ENCODE peak calls at places on chromosomes 3 and 15, in ten cellular contexts. One of them, this sample, is unnamed.

GRCh38 chr3:177724020-177724638 is 526.8 kb upstream of the TBL1XR1 start:
- DNase-seq in body of pancreas: no peak
- DNase-seq in activated T-cell treated with anti-CD3 and anti-CD28 coated beads for 24 hours: no peak
- DNase-seq in HT-29: no peak
- DNase-seq in naive thymus-derived CD8-positive, alpha-beta T cell: no peak
- DNase-seq in astrocyte of the spinal cord: no peak
- DNase-seq in breast epithelium: no peak
- DNase-seq in stimulated activated CD4-positive, alpha-beta T cell treated with anti-CD3 and anti-CD28 coated beads, Interleukin-12 subunit alpha, Interleukin-12 subunit beta, amount 100 ng/mL, for 24 hours: no peak
- DNase-seq in NCI-H226: no peak
- DNase-seq in neural progenitor cell: no peak
- DNase-seq in this sample: no peak

GRCh38 chr3:184751204-184751809 is 39.4 kb upstream of the MAGEF1 start:
- DNase-seq in body of pancreas: peak
- DNase-seq in activated T-cell treated with anti-CD3 and anti-CD28 coated beads for 24 hours: no peak
- DNase-seq in HT-29: no peak
- DNase-seq in naive thymus-derived CD8-positive, alpha-beta T cell: no peak
- DNase-seq in astrocyte of the spinal cord: no peak
- DNase-seq in breast epithelium: no peak
- DNase-seq in stimulated activated CD4-positive, alpha-beta T cell treated with anti-CD3 and anti-CD28 coated beads, Interleukin-12 subunit alpha, Interleukin-12 subunit beta, amount 100 ng/mL, for 24 hours: no peak
- DNase-seq in NCI-H226: no peak
- DNase-seq in neural progenitor cell: no peak
- DNase-seq in this sample: no peak

GRCh38 chr15:34239151-34239761 is 14.4 kb downstream of the EMC4 start:
- DNase-seq in body of pancreas: no peak
- DNase-seq in activated T-cell treated with anti-CD3 and anti-CD28 coated beads for 24 hours: peak
- DNase-seq in HT-29: no peak
- DNase-seq in naive thymus-derived CD8-positive, alpha-beta T cell: no peak
- DNase-seq in astrocyte of the spinal cord: peak
- DNase-seq in breast epithelium: no peak
- DNase-seq in stimulated activated CD4-positive, alpha-beta T cell treated with anti-CD3 and anti-CD28 coated beads, Interleukin-12 subunit alpha, Interleukin-12 subunit beta, amount 100 ng/mL, for 24 hours: no peak
- DNase-seq in NCI-H226: peak
- DNase-seq in neural progenitor cell: no peak
- DNase-seq in this sample: no peak

GRCh38 chr3:152037953-152038352 is 164.5 kb downstream of the SUCNR1 start:
- DNase-seq in body of pancreas: no peak
- DNase-seq in activated T-cell treated with anti-CD3 and anti-CD28 coated beads for 24 hours: no peak
- DNase-seq in HT-29: no peak
- DNase-seq in naive thymus-derived CD8-positive, alpha-beta T cell: no peak
- DNase-seq in astrocyte of the spinal cord: no peak
- DNase-seq in breast epithelium: no peak
- DNase-seq in stimulated activated CD4-positive, alpha-beta T cell treated with anti-CD3 and anti-CD28 coated beads, Interleukin-12 subunit alpha, Interleukin-12 subunit beta, amount 100 ng/mL, for 24 hours: no peak
- DNase-seq in NCI-H226: no peak
- DNase-seq in neural progenitor cell: no peak
- DNase-seq in this sample: no peak

GRCh38 chr15:25134546-25134945 is 179.8 kb downstream of the SNRPN start:
- DNase-seq in body of pancreas: no peak
- DNase-seq in activated T-cell treated with anti-CD3 and anti-CD28 coated beads for 24 hours: no peak
- DNase-seq in HT-29: no peak
- DNase-seq in naive thymus-derived CD8-positive, alpha-beta T cell: no peak
- DNase-seq in astrocyte of the spinal cord: peak
- DNase-seq in breast epithelium: no peak
- DNase-seq in stimulated activated CD4-positive, alpha-beta T cell treated with anti-CD3 and anti-CD28 coated beads, Interleukin-12 subunit alpha, Interleukin-12 subunit beta, amount 100 ng/mL, for 24 hours: no peak
- DNase-seq in NCI-H226: no peak
- DNase-seq in neural progenitor cell: peak
- DNase-seq in this sample: peak

GRCh38 chr3:72997421-72997961 is 880 bp downstream of the PPP4R2 start:
- DNase-seq in body of pancreas: peak
- DNase-seq in activated T-cell treated with anti-CD3 and anti-CD28 coated beads for 24 hours: peak
- DNase-seq in HT-29: peak
- DNase-seq in naive thymus-derived CD8-positive, alpha-beta T cell: peak
- DNase-seq in astrocyte of the spinal cord: peak
- DNase-seq in breast epithelium: no peak
- DNase-seq in stimulated activated CD4-positive, alpha-beta T cell treated with anti-CD3 and anti-CD28 coated beads, Interleukin-12 subunit alpha, Interleukin-12 subunit beta, amount 100 ng/mL, for 24 hours: peak
- DNase-seq in NCI-H226: peak
- DNase-seq in neural progenitor cell: peak
- DNase-seq in this sample: peak

GRCh38 chr3:197007296-197007940 is 22.2 kb downstream of the MELTF start:
- DNase-seq in body of pancreas: no peak
- DNase-seq in activated T-cell treated with anti-CD3 and anti-CD28 coated beads for 24 hours: no peak
- DNase-seq in HT-29: peak
- DNase-seq in naive thymus-derived CD8-positive, alpha-beta T cell: no peak
- DNase-seq in astrocyte of the spinal cord: no peak
- DNase-seq in breast epithelium: no peak
- DNase-seq in stimulated activated CD4-positive, alpha-beta T cell treated with anti-CD3 and anti-CD28 coated beads, Interleukin-12 subunit alpha, Interleukin-12 subunit beta, amount 100 ng/mL, for 24 hours: no peak
- DNase-seq in NCI-H226: no peak
- DNase-seq in neural progenitor cell: no peak
- DNase-seq in this sample: peak

GRCh38 chr15:99467338-99467720 is 98.5 kb upstream of the MEF2A start:
- DNase-seq in body of pancreas: no peak
- DNase-seq in activated T-cell treated with anti-CD3 and anti-CD28 coated beads for 24 hours: no peak
- DNase-seq in HT-29: no peak
- DNase-seq in naive thymus-derived CD8-positive, alpha-beta T cell: no peak
- DNase-seq in astrocyte of the spinal cord: no peak
- DNase-seq in breast epithelium: no peak
- DNase-seq in stimulated activated CD4-positive, alpha-beta T cell treated with anti-CD3 and anti-CD28 coated beads, Interleukin-12 subunit alpha, Interleukin-12 subunit beta, amount 100 ng/mL, for 24 hours: no peak
- DNase-seq in NCI-H226: no peak
- DNase-seq in neural progenitor cell: no peak
- DNase-seq in this sample: no peak

GRCh38 chr3:139694542-139694941 is 16.8 kb upstream of the NMNAT3 start:
- DNase-seq in body of pancreas: no peak
- DNase-seq in activated T-cell treated with anti-CD3 and anti-CD28 coated beads for 24 hours: no peak
- DNase-seq in HT-29: no peak
- DNase-seq in naive thymus-derived CD8-positive, alpha-beta T cell: no peak
- DNase-seq in astrocyte of the spinal cord: no peak
- DNase-seq in breast epithelium: no peak
- DNase-seq in stimulated activated CD4-positive, alpha-beta T cell treated with anti-CD3 and anti-CD28 coated beads, Interleukin-12 subunit alpha, Interleukin-12 subunit beta, amount 100 ng/mL, for 24 hours: no peak
- DNase-seq in NCI-H226: no peak
- DNase-seq in neural progenitor cell: no peak
- DNase-seq in this sample: no peak

GRCh38 chr15:64216722-64217428 is 54.1 kb upstream of the PPIB start:
- DNase-seq in body of pancreas: peak
- DNase-seq in activated T-cell treated with anti-CD3 and anti-CD28 coated beads for 24 hours: no peak
- DNase-seq in HT-29: no peak
- DNase-seq in naive thymus-derived CD8-positive, alpha-beta T cell: no peak
- DNase-seq in astrocyte of the spinal cord: no peak
- DNase-seq in breast epithelium: no peak
- DNase-seq in stimulated activated CD4-positive, alpha-beta T cell treated with anti-CD3 and anti-CD28 coated beads, Interleukin-12 subunit alpha, Interleukin-12 subunit beta, amount 100 ng/mL, for 24 hours: no peak
- DNase-seq in NCI-H226: no peak
- DNase-seq in neural progenitor cell: no peak
- DNase-seq in this sample: peak

GRCh38 chr3:187775549-187775948 is 30.3 kb upstream of the BCL6 start:
- DNase-seq in body of pancreas: no peak
- DNase-seq in activated T-cell treated with anti-CD3 and anti-CD28 coated beads for 24 hours: no peak
- DNase-seq in HT-29: no peak
- DNase-seq in naive thymus-derived CD8-positive, alpha-beta T cell: no peak
- DNase-seq in astrocyte of the spinal cord: no peak
- DNase-seq in breast epithelium: no peak
- DNase-seq in stimulated activated CD4-positive, alpha-beta T cell treated with anti-CD3 and anti-CD28 coated beads, Interleukin-12 subunit alpha, Interleukin-12 subunit beta, amount 100 ng/mL, for 24 hours: no peak
- DNase-seq in NCI-H226: no peak
- DNase-seq in neural progenitor cell: no peak
- DNase-seq in this sample: no peak

GRCh38 chr15:88635343-88635742 is 3.5 kb upstream of the ISG20 start:
- DNase-seq in body of pancreas: no peak
- DNase-seq in activated T-cell treated with anti-CD3 and anti-CD28 coated beads for 24 hours: no peak
- DNase-seq in HT-29: no peak
- DNase-seq in naive thymus-derived CD8-positive, alpha-beta T cell: peak
- DNase-seq in astrocyte of the spinal cord: no peak
- DNase-seq in breast epithelium: no peak
- DNase-seq in stimulated activated CD4-positive, alpha-beta T cell treated with anti-CD3 and anti-CD28 coated beads, Interleukin-12 subunit alpha, Interleukin-12 subunit beta, amount 100 ng/mL, for 24 hours: no peak
- DNase-seq in NCI-H226: no peak
- DNase-seq in neural progenitor cell: no peak
- DNase-seq in this sample: no peak

GRCh38 chr3:132669256-132669777 is 9.2 kb downstream of the UBA5 start:
- DNase-seq in body of pancreas: no peak
- DNase-seq in activated T-cell treated with anti-CD3 and anti-CD28 coated beads for 24 hours: no peak
- DNase-seq in HT-29: no peak
- DNase-seq in naive thymus-derived CD8-positive, alpha-beta T cell: no peak
- DNase-seq in astrocyte of the spinal cord: no peak
- DNase-seq in breast epithelium: no peak
- DNase-seq in stimulated activated CD4-positive, alpha-beta T cell treated with anti-CD3 and anti-CD28 coated beads, Interleukin-12 subunit alpha, Interleukin-12 subunit beta, amount 100 ng/mL, for 24 hours: no peak
- DNase-seq in NCI-H226: no peak
- DNase-seq in neural progenitor cell: no peak
- DNase-seq in this sample: no peak

GRCh38 chr3:72340476-72341379 is 507.5 kb downstream of the SHQ1 start:
- DNase-seq in body of pancreas: no peak
- DNase-seq in activated T-cell treated with anti-CD3 and anti-CD28 coated beads for 24 hours: no peak
- DNase-seq in HT-29: no peak
- DNase-seq in naive thymus-derived CD8-positive, alpha-beta T cell: no peak
- DNase-seq in astrocyte of the spinal cord: no peak
- DNase-seq in breast epithelium: no peak
- DNase-seq in stimulated activated CD4-positive, alpha-beta T cell treated with anti-CD3 and anti-CD28 coated beads, Interleukin-12 subunit alpha, Interleukin-12 subunit beta, amount 100 ng/mL, for 24 hours: no peak
- DNase-seq in NCI-H226: no peak
- DNase-seq in neural progenitor cell: no peak
- DNase-seq in this sample: no peak

GRCh38 chr3:124282751-124283643 is 291.1 kb upstream of the ROPN1 start:
- DNase-seq in body of pancreas: no peak
- DNase-seq in activated T-cell treated with anti-CD3 and anti-CD28 coated beads for 24 hours: no peak
- DNase-seq in HT-29: no peak
- DNase-seq in naive thymus-derived CD8-positive, alpha-beta T cell: no peak
- DNase-seq in astrocyte of the spinal cord: peak
- DNase-seq in breast epithelium: no peak
- DNase-seq in stimulated activated CD4-positive, alpha-beta T cell treated with anti-CD3 and anti-CD28 coated beads, Interleukin-12 subunit alpha, Interleukin-12 subunit beta, amount 100 ng/mL, for 24 hours: no peak
- DNase-seq in NCI-H226: peak
- DNase-seq in neural progenitor cell: no peak
- DNase-seq in this sample: peak

GRCh38 chr15:74967670-74968069 is 11.1 kb upstream of the RPP25 start:
- DNase-seq in body of pancreas: no peak
- DNase-seq in activated T-cell treated with anti-CD3 and anti-CD28 coated beads for 24 hours: no peak
- DNase-seq in HT-29: no peak
- DNase-seq in naive thymus-derived CD8-positive, alpha-beta T cell: no peak
- DNase-seq in astrocyte of the spinal cord: no peak
- DNase-seq in breast epithelium: no peak
- DNase-seq in stimulated activated CD4-positive, alpha-beta T cell treated with anti-CD3 and anti-CD28 coated beads, Interleukin-12 subunit alpha, Interleukin-12 subunit beta, amount 100 ng/mL, for 24 hours: no peak
- DNase-seq in NCI-H226: no peak
- DNase-seq in neural progenitor cell: no peak
- DNase-seq in this sample: no peak

GRCh38 chr15:77580991-77581682 is 51.6 kb downstream of the LINGO1 start:
- DNase-seq in body of pancreas: no peak
- DNase-seq in activated T-cell treated with anti-CD3 and anti-CD28 coated beads for 24 hours: no peak
- DNase-seq in HT-29: no peak
- DNase-seq in naive thymus-derived CD8-positive, alpha-beta T cell: no peak
- DNase-seq in astrocyte of the spinal cord: no peak
- DNase-seq in breast epithelium: no peak
- DNase-seq in stimulated activated CD4-positive, alpha-beta T cell treated with anti-CD3 and anti-CD28 coated beads, Interleukin-12 subunit alpha, Interleukin-12 subunit beta, amount 100 ng/mL, for 24 hours: no peak
- DNase-seq in NCI-H226: no peak
- DNase-seq in neural progenitor cell: no peak
- DNase-seq in this sample: no peak

GRCh38 chr3:71087109-71088018 is 496.2 kb downstream of the FOXP1 start:
- DNase-seq in body of pancreas: no peak
- DNase-seq in activated T-cell treated with anti-CD3 and anti-CD28 coated beads for 24 hours: no peak
- DNase-seq in HT-29: peak
- DNase-seq in naive thymus-derived CD8-positive, alpha-beta T cell: peak
- DNase-seq in astrocyte of the spinal cord: peak
- DNase-seq in breast epithelium: no peak
- DNase-seq in stimulated activated CD4-positive, alpha-beta T cell treated with anti-CD3 and anti-CD28 coated beads, Interleukin-12 subunit alpha, Interleukin-12 subunit beta, amount 100 ng/mL, for 24 hours: no peak
- DNase-seq in NCI-H226: no peak
- DNase-seq in neural progenitor cell: no peak
- DNase-seq in this sample: no peak

GRCh38 chr3:97871206-97871605 is 49.4 kb downstream of the CRYBG3 start:
- DNase-seq in body of pancreas: no peak
- DNase-seq in activated T-cell treated with anti-CD3 and anti-CD28 coated beads for 24 hours: no peak
- DNase-seq in HT-29: no peak
- DNase-seq in naive thymus-derived CD8-positive, alpha-beta T cell: no peak
- DNase-seq in astrocyte of the spinal cord: peak
- DNase-seq in breast epithelium: no peak
- DNase-seq in stimulated activated CD4-positive, alpha-beta T cell treated with anti-CD3 and anti-CD28 coated beads, Interleukin-12 subunit alpha, Interleukin-12 subunit beta, amount 100 ng/mL, for 24 hours: no peak
- DNase-seq in NCI-H226: no peak
- DNase-seq in neural progenitor cell: no peak
- DNase-seq in this sample: no peak

GRCh38 chr3:52173101-52173500 is 18.9 kb upstream of the POC1A start:
- DNase-seq in body of pancreas: no peak
- DNase-seq in activated T-cell treated with anti-CD3 and anti-CD28 coated beads for 24 hours: no peak
- DNase-seq in HT-29: no peak
- DNase-seq in naive thymus-derived CD8-positive, alpha-beta T cell: no peak
- DNase-seq in astrocyte of the spinal cord: no peak
- DNase-seq in breast epithelium: no peak
- DNase-seq in stimulated activated CD4-positive, alpha-beta T cell treated with anti-CD3 and anti-CD28 coated beads, Interleukin-12 subunit alpha, Interleukin-12 subunit beta, amount 100 ng/mL, for 24 hours: no peak
- DNase-seq in NCI-H226: no peak
- DNase-seq in neural progenitor cell: no peak
- DNase-seq in this sample: no peak

GRCh38 chr3:79953591-79954105 is 185.8 kb upstream of the ROBO1 start:
- DNase-seq in body of pancreas: no peak
- DNase-seq in activated T-cell treated with anti-CD3 and anti-CD28 coated beads for 24 hours: no peak
- DNase-seq in HT-29: no peak
- DNase-seq in naive thymus-derived CD8-positive, alpha-beta T cell: no peak
- DNase-seq in astrocyte of the spinal cord: no peak
- DNase-seq in breast epithelium: no peak
- DNase-seq in stimulated activated CD4-positive, alpha-beta T cell treated with anti-CD3 and anti-CD28 coated beads, Interleukin-12 subunit alpha, Interleukin-12 subunit beta, amount 100 ng/mL, for 24 hours: no peak
- DNase-seq in NCI-H226: no peak
- DNase-seq in neural progenitor cell: no peak
- DNase-seq in this sample: no peak

GRCh38 chr3:134054881-134055280 is 25.2 kb upstream of the SLCO2A1 start:
- DNase-seq in body of pancreas: no peak
- DNase-seq in activated T-cell treated with anti-CD3 and anti-CD28 coated beads for 24 hours: no peak
- DNase-seq in HT-29: no peak
- DNase-seq in naive thymus-derived CD8-positive, alpha-beta T cell: no peak
- DNase-seq in astrocyte of the spinal cord: peak
- DNase-seq in breast epithelium: no peak
- DNase-seq in stimulated activated CD4-positive, alpha-beta T cell treated with anti-CD3 and anti-CD28 coated beads, Interleukin-12 subunit alpha, Interleukin-12 subunit beta, amount 100 ng/mL, for 24 hours: no peak
- DNase-seq in NCI-H226: no peak
- DNase-seq in neural progenitor cell: no peak
- DNase-seq in this sample: no peak

This sample was measured in hepatocyte.